ENCODE peak calls at places on chromosomes 6 and 20, in seven cellular contexts. U is stimulated activated CD4-positive, alpha-beta T cell treated with anti-CD3 and anti-CD28 coated beads, TNF-alpha, amount 100 ng/mL, for 24 hours; R is NCI-H510A; N is LoVo; T is T-helper 1 cell; M is foreskin fibroblast; L is stimulated activated CD8-positive, alpha-beta memory T cell treated with anti-CD3 and anti-CD28 coated beads, Interleukin-7, amount 100 ng/mL, for 1 hour. X is an unnamed sample.

GRCh38 chr20:47204008-47204745 is 152.3 kb downstream of the ZMYND8 start:
- DNase-seq in U (no peak), R (no peak), N (peak), T (no peak), M (peak), L (no peak), X (no peak)

GRCh38 chr6:39260953-39261352 is 31.7 kb upstream of the KCNK5 start:
- DNase-seq in U (no peak), R (no peak), N (no peak), T (no peak), M (no peak), L (no peak), X (no peak)

GRCh38 chr6:142728367-142728766 is 216.6 kb downstream of the HIVEP2 start:
- DNase-seq in U (no peak), R (peak), N (peak), T (no peak), M (no peak), L (no peak), X (no peak)

GRCh38 chr6:29834564-29835436 is 7.2 kb downstream of the HLA-G start:
- DNase-seq in U (peak), R (no peak), N (peak), T (peak), M (peak), L (peak), X (no peak)

GRCh38 chr6:44128020-44128917 is 915 bp downstream of the TMEM63B start:
- DNase-seq in U (no peak), R (peak), N (peak), T (no peak), M (peak), L (no peak), X (peak)

GRCh38 chr6:107600936-107601335 is 111.0 kb downstream of the SOBP start:
- DNase-seq in U (no peak), R (no peak), N (peak), T (no peak), M (peak), L (no peak), X (no peak)

GRCh38 chr6:89243331-89243629 is 26.1 kb upstream of the GABRR1 start:
- DNase-seq in U (no peak), R (no peak), N (no peak), T (no peak), M (peak), L (no peak), X (no peak)

GRCh38 chr6:131262060-131262459 is 126.8 kb downstream of the AKAP7 start:
- DNase-seq in U (no peak), R (no peak), N (no peak), T (no peak), M (no peak), L (no peak), X (no peak)

GRCh38 chr6:56311086-56311485 is 63.7 kb upstream of the COL21A1 start:
- DNase-seq in U (no peak), R (no peak), N (no peak), T (no peak), M (peak), L (no peak), X (no peak)

GRCh38 chr6:30752164-30752927 is 8.0 kb upstream of the IER3 start:
- DNase-seq in U (no peak), R (no peak), N (peak), T (no peak), M (peak), L (no peak), X (peak)

GRCh38 chr6:117018771-117019170 is 141.7 kb downstream of the RFX6 start:
- DNase-seq in U (no peak), R (no peak), N (no peak), T (no peak), M (peak), L (no peak), X (no peak)

GRCh38 chr6:14231071-14231483 is 113.5 kb downstream of the CD83 start:
- DNase-seq in U (no peak), R (no peak), N (no peak), T (no peak), M (no peak), L (no peak), X (no peak)

GRCh38 chr6:56890683-56891429 is 64.1 kb upstream of the BEND6 start:
- DNase-seq in U (no peak), R (no peak), N (no peak), T (no peak), M (peak), L (no peak), X (no peak)

GRCh38 chr20:17691758-17692157 is 8.0 kb upstream of the BANF2 start:
- DNase-seq in U (no peak), R (no peak), N (no peak), T (no peak), M (no peak), L (no peak), X (no peak)

GRCh38 chr6:40685771-40686170 is 98.6 kb upstream of the LRFN2 start:
- DNase-seq in U (no peak), R (no peak), N (no peak), T (no peak), M (no peak), L (no peak), X (no peak)

GRCh38 chr6:56954389-56955170 is at the start of gene BEND6:
- DNase-seq in U (peak), R (peak), N (peak), T (peak), M (peak), L (no peak), X (peak)

GRCh38 chr6:111248789-111249188 is 161.5 kb downstream of the SLC16A10 start:
- DNase-seq in U (no peak), R (no peak), N (no peak), T (no peak), M (no peak), L (no peak), X (no peak)

GRCh38 chr20:24681634-24682495 is 212.4 kb downstream of the SYNDIG1 start:
- DNase-seq in U (no peak), R (no peak), N (no peak), T (no peak), M (no peak), L (no peak), X (no peak)

GRCh38 chr6:156387472-156387871 is 389.7 kb upstream of the ARID1B start:
- DNase-seq in U (no peak), R (no peak), N (no peak), T (no peak), M (no peak), L (no peak), X (no peak)

GRCh38 chr6:7247828-7248227 is 65.2 kb downstream of the SSR1 start:
- DNase-seq in U (no peak), R (no peak), N (no peak), T (no peak), M (no peak), L (no peak), X (no peak)

GRCh38 chr6:88982720-88983119 is 19.3 kb upstream of the RNGTT start:
- DNase-seq in U (no peak), R (no peak), N (peak), T (no peak), M (peak), L (no peak), X (no peak)

GRCh38 chr20:1838479-1839279 is 56.5 kb upstream of the SIRPA start:
- DNase-seq in U (no peak), R (no peak), N (no peak), T (no peak), M (no peak), L (no peak), X (no peak)

GRCh38 chr6:111841822-111842221 is 31.4 kb downstream of the FYN start:
- DNase-seq in U (no peak), R (no peak), N (no peak), T (no peak), M (no peak), L (no peak), X (no peak)

GRCh38 chr6:25219581-25220249 is 59.5 kb upstream of the CARMIL1 start:
- DNase-seq in U (no peak), R (no peak), N (no peak), T (no peak), M (peak), L (no peak), X (no peak)

GRCh38 chr6:124770131-124770530 is 192.1 kb upstream of the RNF217 start:
- DNase-seq in U (no peak), R (no peak), N (no peak), T (no peak), M (no peak), L (no peak), X (no peak)

GRCh38 chr20:44659931-44660330 is 8.4 kb upstream of the ADA start:
- DNase-seq in U (no peak), R (no peak), N (no peak), T (no peak), M (no peak), L (no peak), X (no peak)

GRCh38 chr6:149851461-149851860 is 12.7 kb downstream of the LRP11 start:
- DNase-seq in U (no peak), R (no peak), N (no peak), T (no peak), M (peak), L (no peak), X (no peak)

GRCh38 chr20:53984354-53984753 is 86.0 kb downstream of the BCAS1 start:
- DNase-seq in U (no peak), R (no peak), N (no peak), T (no peak), M (peak), L (no peak), X (no peak)